ENCODE peak calls at places on chromosomes 2 and 18, in four cellular contexts. E, I, J and O are unnamed samples.

GRCh38 chr18:74196220-74197119 is 48.1 kb downstream of the TIMM21 start:
- DNase-seq in E (peak; percentile 56), I (peak; percentile 95), J (peak; percentile 62), O (no peak)

GRCh38 chr2:173934895-173935294 is 30.3 kb downstream of the SP3 start:
- DNase-seq in E (no peak), I (peak; percentile 19), J (no peak), O (no peak)

GRCh38 chr2:99701503-99701902 is 211.7 kb upstream of the REV1 start:
- DNase-seq in E (peak; percentile 72), I (no peak), J (no peak), O (peak; percentile 1)

GRCh38 chr2:187272255-187272654 is 175.8 kb downstream of the CALCRL start:
- DNase-seq in E (no peak), I (no peak), J (no peak), O (no peak)

GRCh38 chr2:140108706-140109472 is 1328.7 kb upstream of the NXPH2 start:
- DNase-seq in E (no peak), I (no peak), J (no peak), O (no peak)

GRCh38 chr2:239684271-239684670 is 283.5 kb upstream of the HDAC4 start:
- DNase-seq in E (no peak), I (no peak), J (no peak), O (no peak)

GRCh38 chr2:231900486-231900942 is 25.7 kb downstream of the NPPC start:
- DNase-seq in E (no peak), I (no peak), J (peak; percentile 86), O (peak; percentile 85)

GRCh38 chr2:175807031-175807873 is 194.8 kb downstream of the LNPK start:
- DNase-seq in E (no peak), I (peak; percentile 58), J (peak; percentile 70), O (no peak)

GRCh38 chr2:233244818-233245217 is 6.7 kb upstream of the ATG16L1 start:
- DNase-seq in E (no peak), I (no peak), J (no peak), O (no peak)

GRCh38 chr2:217650716-217651360 is 352.0 kb downstream of the TNS1 start:
- DNase-seq in E (peak; percentile 57), I (peak; percentile 60), J (peak; percentile 73), O (peak; percentile 54)

GRCh38 chr2:190408538-190409271 is 550 bp downstream of the MFSD6 start:
- DNase-seq in E (peak; percentile 35), I (peak; percentile 88), J (peak; percentile 45), O (no peak)

GRCh38 chr2:47869859-47870258 is 36.4 kb downstream of the FBXO11 start:
- DNase-seq in E (no peak), I (no peak), J (no peak), O (no peak)

GRCh38 chr2:67625671-67626070 is 228.5 kb downstream of the ETAA1 start:
- DNase-seq in E (no peak), I (no peak), J (no peak), O (no peak)